ENCODE peak calls at places on chromosomes 13 and 19, in five cellular contexts. K is tibial artery; M is germinal center; L is stimulated activated naive CD8-positive, alpha-beta T cell treated with anti-CD3 and anti-CD28 coated beads, Interleukin-15, Interleukin-2, amounts not matched to agents 100 U/mL and 50 U/mL, for 24 hours; U is cardiac septum. P is an unnamed sample.

GRCh38 chr13:27808866-27809546 is 16.7 kb downstream of the GSX1 start:
- DNase-seq in K (no peak), M (no peak), L (no peak), U (peak), P (no peak)

GRCh38 chr13:41458187-41458938 is 1.0 kb downstream of the RGCC start:
- DNase-seq in K (no peak), M (peak), L (peak), U (peak), P (peak)

GRCh38 chr13:79522583-79522982 is 41.6 kb downstream of the NDFIP2 start:
- DNase-seq in K (no peak), M (no peak), L (peak), U (no peak), P (no peak)

GRCh38 chr13:44191504-44192171 is 182.0 kb upstream of the SERP2 start:
- DNase-seq in K (peak), M (peak), L (peak), U (no peak), P (peak)

GRCh38 chr13:42272115-42272756 is at the start of gene AKAP11:
- DNase-seq in K (peak), M (peak), L (peak), U (no peak), P (peak)

GRCh38 chr13:100098445-100099116 is 9.7 kb downstream of the PCCA start:
- DNase-seq in K (no peak), M (no peak), L (no peak), U (no peak), P (no peak)

GRCh38 chr19:16896098-16896912 is 7.5 kb downstream of the F2RL3 start:
- DNase-seq in K (no peak), M (no peak), L (no peak), U (no peak), P (no peak)

GRCh38 chr19:16252459-16253205 is 54.9 kb downstream of the AP1M1 start:
- DNase-seq in K (peak), M (no peak), L (no peak), U (no peak), P (no peak)

GRCh38 chr13:33277946-33278345 is 7.6 kb downstream of the STARD13 start:
- DNase-seq in K (peak), M (no peak), L (no peak), U (no peak), P (no peak)

GRCh38 chr19:54420383-54421168 is 5.3 kb downstream of the TTYH1 start:
- DNase-seq in K (no peak), M (no peak), L (no peak), U (no peak), P (no peak)

GRCh38 chr13:59743195-59743594 is 420.5 kb downstream of the DIAPH3 start:
- DNase-seq in K (no peak), M (no peak), L (no peak), U (no peak), P (no peak)

GRCh38 chr13:78478183-78478582 is 125.2 kb downstream of the POU4F1 start:
- DNase-seq in K (no peak), M (no peak), L (no peak), U (no peak), P (no peak)

GRCh38 chr19:8571006-8571411 is 6.2 kb downstream of the MYO1F start:
- DNase-seq in K (peak), M (no peak), L (peak), U (peak), P (no peak)

GRCh38 chr19:1657632-1658445 is 5.4 kb upstream of the TCF3 start:
- DNase-seq in K (no peak), M (no peak), L (no peak), U (no peak), P (no peak)

GRCh38 chr13:73850104-73850898 is 283.9 kb downstream of the KLF12 start:
- DNase-seq in K (no peak), M (no peak), L (no peak), U (no peak), P (no peak)

GRCh38 chr13:44402902-44403719 is 29.5 kb downstream of the SERP2 start:
- DNase-seq in K (no peak), M (no peak), L (no peak), U (no peak), P (peak)

GRCh38 chr13:94342436-94343242 is 136.8 kb downstream of the DCT start:
- DNase-seq in K (no peak), M (no peak), L (no peak), U (no peak), P (no peak)

GRCh38 chr13:45132384-45133064 is 12.2 kb downstream of the GTF2F2 start:
- DNase-seq in K (no peak), M (peak), L (no peak), U (no peak), P (no peak)

GRCh38 chr13:71577127-71577526 is 289.9 kb downstream of the DACH1 start:
- DNase-seq in K (no peak), M (no peak), L (no peak), U (no peak), P (no peak)

GRCh38 chr19:17391371-17392151 is 2.4 kb downstream of the CCDC194 start:
- DNase-seq in K (no peak), M (peak), L (no peak), U (no peak), P (no peak)

GRCh38 chr13:60627071-60627686 is 230.2 kb downstream of the TDRD3 start:
- DNase-seq in K (no peak), M (peak), L (peak), U (no peak), P (no peak)

GRCh38 chr13:29707876-29708543 is 112.5 kb upstream of the SLC7A1 start:
- DNase-seq in K (no peak), M (peak), L (peak), U (no peak), P (no peak)

GRCh38 chr19:28396259-28396940 is 816.6 kb downstream of the UQCRFS1 start:
- DNase-seq in K (no peak), M (no peak), L (no peak), U (no peak), P (no peak)

GRCh38 chr19:17671906-17672305 is 16.2 kb downstream of the UNC13A start:
- DNase-seq in K (no peak), M (peak), L (peak), U (no peak), P (no peak)

GRCh38 chr19:29845576-29846176 is 33.9 kb downstream of the CCNE1 start:
- DNase-seq in K (no peak), M (peak), L (peak), U (no peak), P (peak)

GRCh38 chr19:3693030-3693925 is 7.0 kb downstream of the PIP5K1C start:
- DNase-seq in K (no peak), M (no peak), L (no peak), U (no peak), P (no peak)

GRCh38 chr19:17488593-17489391 is 18.5 kb downstream of the SLC27A1 start:
- DNase-seq in K (peak), M (peak), L (peak), U (peak), P (peak)

GRCh38 chr13:30415430-30416030 is 6.8 kb upstream of the UBE2L5 start:
- DNase-seq in K (no peak), M (no peak), L (no peak), U (no peak), P (no peak)

GRCh38 chr19:46713781-46714522 is 3.0 kb downstream of the PRKD2 start:
- DNase-seq in K (peak), M (peak), L (peak), U (peak), P (peak)

GRCh38 chr13:94329754-94330551 is 149.5 kb downstream of the DCT start:
- DNase-seq in K (no peak), M (no peak), L (no peak), U (no peak), P (peak)

GRCh38 chr19:3610745-3611717 is 4.4 kb upstream of the TBXA2R start:
- DNase-seq in K (no peak), M (no peak), L (no peak), U (no peak), P (no peak)

GRCh38 chr13:91292630-91293221 is 54.8 kb upstream of the MIR17HG start:
- DNase-seq in K (no peak), M (no peak), L (no peak), U (no peak), P (no peak)

GRCh38 chr19:3975637-3976087 is 4.8 kb upstream of the DAPK3 start:
- DNase-seq in K (no peak), M (no peak), L (no peak), U (no peak), P (no peak)

GRCh38 chr19:29454109-29454508 is 71.7 kb upstream of the VSTM2B start:
- DNase-seq in K (no peak), M (no peak), L (no peak), U (peak), P (peak)

GRCh38 chr19:48738557-48739399 is 1.6 kb downstream of the RASIP1 start:
- DNase-seq in K (peak), M (peak), L (peak), U (peak), P (peak)

GRCh38 chr13:101942535-101943157 is 459.2 kb downstream of the FGF14 start:
- DNase-seq in K (no peak), M (no peak), L (no peak), U (no peak), P (no peak)

GRCh38 chr13:28413999-28414398 is 80.9 kb downstream of the FLT1 start:
- DNase-seq in K (no peak), M (no peak), L (no peak), U (no peak), P (no peak)

GRCh38 chr13:99642841-99643240 is 141.6 kb downstream of the TM9SF2 start:
- DNase-seq in K (no peak), M (no peak), L (no peak), U (no peak), P (no peak)

GRCh38 chr19:55440411-55441105 is 2.5 kb downstream of the SHISA7 start:
- DNase-seq in K (no peak), M (peak), L (peak), U (no peak), P (no peak)

GRCh38 chr13:35810286-35810685 is 320.9 kb downstream of the DCLK1 start:
- DNase-seq in K (no peak), M (no peak), L (no peak), U (no peak), P (no peak)

P was measured in prostate gland.